ENCODE peak calls at places on chromosomes 11 and 22, in ten cellular contexts. One of them, this sample, is unnamed.

GRCh38 chr11:2557381-2557780 is 112.6 kb downstream of the KCNQ1 start:
- DNase-seq in AG10803: no peak
- DNase-seq in PC-3: no peak
- DNase-seq in astrocyte of the spinal cord: no peak
- DNase-seq in brain microvascular endothelial cell: no peak
- DNase-seq in CD8-positive, alpha-beta T cell: no peak
- DNase-seq in GM23338: no peak
- DNase-seq in AG09309: no peak
- DNase-seq in pancreas: no peak
- DNase-seq in dorsolateral prefrontal cortex: no peak
- DNase-seq in this sample: no peak

GRCh38 chr22:39361495-39361894 is 11.7 kb downstream of the SYNGR1 start:
- DNase-seq in astrocyte of the spinal cord: no peak
- DNase-seq in GM23338: no peak
- DNase-seq in AG09309: no peak
- DNase-seq in dorsolateral prefrontal cortex: no peak
- DNase-seq in pancreas: no peak
- DNase-seq in AG10803: no peak
- DNase-seq in CD8-positive, alpha-beta T cell: no peak
- DNase-seq in PC-3: no peak
- DNase-seq in brain microvascular endothelial cell: no peak
- DNase-seq in this sample: no peak

GRCh38 chr11:60717956-60718355 is 6.6 kb upstream of the MS4A18 start:
- DNase-seq in AG09309: no peak
- DNase-seq in dorsolateral prefrontal cortex: no peak
- DNase-seq in astrocyte of the spinal cord: no peak
- DNase-seq in brain microvascular endothelial cell: no peak
- DNase-seq in GM23338: no peak
- DNase-seq in pancreas: no peak
- DNase-seq in AG10803: no peak
- DNase-seq in CD8-positive, alpha-beta T cell: no peak
- DNase-seq in PC-3: no peak
- DNase-seq in this sample: no peak

GRCh38 chr11:78400116-78400515 is 17.5 kb downstream of the GAB2 start:
- DNase-seq in brain microvascular endothelial cell: no peak
- DNase-seq in GM23338: no peak
- DNase-seq in pancreas: no peak
- DNase-seq in AG10803: no peak
- DNase-seq in PC-3: no peak
- DNase-seq in dorsolateral prefrontal cortex: no peak
- DNase-seq in AG09309: no peak
- DNase-seq in CD8-positive, alpha-beta T cell: no peak
- DNase-seq in astrocyte of the spinal cord: no peak
- DNase-seq in this sample: no peak

GRCh38 chr11:25953015-25953414 is 378.9 kb upstream of the ANO3 start:
- DNase-seq in AG10803: no peak
- DNase-seq in AG09309: no peak
- DNase-seq in pancreas: no peak
- DNase-seq in GM23338: no peak
- DNase-seq in brain microvascular endothelial cell: no peak
- DNase-seq in PC-3: no peak
- DNase-seq in CD8-positive, alpha-beta T cell: no peak
- DNase-seq in astrocyte of the spinal cord: no peak
- DNase-seq in dorsolateral prefrontal cortex: no peak
- DNase-seq in this sample: no peak

GRCh38 chr11:87038235-87038960 is 664 bp downstream of the TMEM135 start:
- DNase-seq in AG10803: no peak
- DNase-seq in AG09309: no peak
- DNase-seq in PC-3: peak; percentile 27
- DNase-seq in brain microvascular endothelial cell: no peak
- DNase-seq in pancreas: no peak
- DNase-seq in GM23338: no peak
- DNase-seq in CD8-positive, alpha-beta T cell: no peak
- DNase-seq in dorsolateral prefrontal cortex: no peak
- DNase-seq in astrocyte of the spinal cord: peak; percentile 9
- DNase-seq in this sample: peak; percentile 22

GRCh38 chr11:18671246-18671645 is 27.3 kb upstream of the TMEM86A start:
- DNase-seq in GM23338: no peak
- DNase-seq in dorsolateral prefrontal cortex: no peak
- DNase-seq in AG09309: no peak
- DNase-seq in pancreas: no peak
- DNase-seq in brain microvascular endothelial cell: no peak
- DNase-seq in PC-3: peak; percentile 19
- DNase-seq in astrocyte of the spinal cord: no peak
- DNase-seq in AG10803: no peak
- DNase-seq in CD8-positive, alpha-beta T cell: no peak
- DNase-seq in this sample: no peak

GRCh38 chr11:46363031-46363407 is 15.8 kb downstream of the DGKZ start:
- DNase-seq in CD8-positive, alpha-beta T cell: no peak
- DNase-seq in AG10803: peak; percentile 58
- DNase-seq in GM23338: no peak
- DNase-seq in dorsolateral prefrontal cortex: no peak
- DNase-seq in AG09309: no peak
- DNase-seq in brain microvascular endothelial cell: peak; percentile 83
- DNase-seq in PC-3: peak; percentile 81
- DNase-seq in astrocyte of the spinal cord: peak; percentile 74
- DNase-seq in pancreas: no peak
- DNase-seq in this sample: peak; percentile 63

DNA sequence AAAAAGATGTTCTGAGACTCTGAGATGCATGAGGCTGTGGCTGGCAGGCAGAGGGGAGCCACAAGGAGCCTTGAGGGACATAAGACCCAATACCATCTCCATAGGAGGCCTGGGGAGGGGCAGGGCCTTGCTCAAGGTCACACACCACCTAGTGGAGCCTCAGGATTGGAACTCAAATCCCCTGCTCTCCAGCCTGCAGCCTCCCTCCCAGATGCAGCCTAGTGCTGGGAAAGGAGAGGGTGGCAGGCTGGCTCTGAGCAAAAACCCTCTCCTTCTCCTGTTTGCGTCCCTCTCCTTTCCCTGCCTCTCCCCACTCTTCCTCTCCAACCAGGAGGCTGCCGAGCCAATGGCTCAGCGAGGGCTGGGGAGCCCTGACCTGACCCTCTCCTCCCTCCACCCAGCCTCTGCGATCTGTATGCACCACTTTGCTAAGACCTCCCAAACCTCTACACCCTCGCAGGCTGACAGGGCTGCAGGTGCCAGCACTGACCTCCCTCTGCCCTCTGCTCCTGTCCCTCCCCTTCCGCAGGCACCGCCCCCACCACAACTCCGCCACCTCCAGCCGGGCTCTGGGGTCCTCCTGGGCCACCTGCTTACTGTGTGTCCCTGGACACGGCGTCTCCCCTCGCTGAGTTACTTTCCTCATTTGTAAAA is 14.7 kb downstream of the IGLL1 start:
- DNase-seq in PC-3: no peak
- DNase-seq in AG10803: no peak
- DNase-seq in astrocyte of the spinal cord: no peak
- DNase-seq in dorsolateral prefrontal cortex: no peak
- DNase-seq in GM23338: peak; percentile 71
- DNase-seq in brain microvascular endothelial cell: no peak
- DNase-seq in pancreas: no peak
- DNase-seq in AG09309: no peak
- DNase-seq in CD8-positive, alpha-beta T cell: no peak
- DNase-seq in this sample: no peak
- H3K4me3 ChIP-seq in PC-3: no peak overlapping the region
- H3K4me3 ChIP-seq in AG10803: no peak overlapping the region
- H3K4me3 ChIP-seq in astrocyte of the spinal cord: no peak overlapping the region
- H3K4me3 ChIP-seq in dorsolateral prefrontal cortex: peak overlapping the region; percentile 32
- H3K4me3 ChIP-seq in GM23338: peak overlapping the region; percentile 77
- H3K4me3 ChIP-seq in brain microvascular endothelial cell: no peak overlapping the region
- H3K4me3 ChIP-seq in pancreas: peak overlapping the region; percentile 19
- H3K4me3 ChIP-seq in AG09309: no peak overlapping the region
- H3K4me3 ChIP-seq in CD8-positive, alpha-beta T cell: peak overlapping the region; percentile 49
- H3K4me3 ChIP-seq in this sample: no peak overlapping the region

GRCh38 chr22:37033605-37034430 is 14.3 kb downstream of the MPST start:
- DNase-seq in AG09309: no peak
- DNase-seq in pancreas: no peak
- DNase-seq in AG10803: no peak
- DNase-seq in brain microvascular endothelial cell: no peak
- DNase-seq in astrocyte of the spinal cord: no peak
- DNase-seq in PC-3: no peak
- DNase-seq in GM23338: no peak
- DNase-seq in CD8-positive, alpha-beta T cell: no peak
- DNase-seq in dorsolateral prefrontal cortex: no peak
- DNase-seq in this sample: no peak

GRCh38 chr22:37032134-37032534 is 12.6 kb downstream of the MPST start:
- DNase-seq in brain microvascular endothelial cell: no peak
- DNase-seq in AG10803: no peak
- DNase-seq in GM23338: no peak
- DNase-seq in dorsolateral prefrontal cortex: no peak
- DNase-seq in pancreas: peak; percentile 8
- DNase-seq in AG09309: no peak
- DNase-seq in astrocyte of the spinal cord: no peak
- DNase-seq in CD8-positive, alpha-beta T cell: no peak
- DNase-seq in PC-3: no peak
- DNase-seq in this sample: no peak

GRCh38 chr22:37028692-37029674 is 9.4 kb downstream of the MPST start:
- DNase-seq in AG09309: no peak
- DNase-seq in CD8-positive, alpha-beta T cell: no peak
- DNase-seq in pancreas: no peak
- DNase-seq in PC-3: no peak
- DNase-seq in AG10803: no peak
- DNase-seq in brain microvascular endothelial cell: no peak
- DNase-seq in GM23338: no peak
- DNase-seq in dorsolateral prefrontal cortex: no peak
- DNase-seq in astrocyte of the spinal cord: no peak
- DNase-seq in this sample: no peak

GRCh38 chr22:37032535-37033460 is 13.3 kb downstream of the MPST start:
- DNase-seq in PC-3: peak; percentile 73
- DNase-seq in CD8-positive, alpha-beta T cell: no peak
- DNase-seq in AG10803: peak; percentile 86
- DNase-seq in brain microvascular endothelial cell: no peak
- DNase-seq in astrocyte of the spinal cord: peak; percentile 36
- DNase-seq in GM23338: peak; percentile 54
- DNase-seq in pancreas: peak; percentile 84
- DNase-seq in AG09309: peak; percentile 57
- DNase-seq in dorsolateral prefrontal cortex: no peak
- DNase-seq in this sample: peak; percentile 50

DNA sequence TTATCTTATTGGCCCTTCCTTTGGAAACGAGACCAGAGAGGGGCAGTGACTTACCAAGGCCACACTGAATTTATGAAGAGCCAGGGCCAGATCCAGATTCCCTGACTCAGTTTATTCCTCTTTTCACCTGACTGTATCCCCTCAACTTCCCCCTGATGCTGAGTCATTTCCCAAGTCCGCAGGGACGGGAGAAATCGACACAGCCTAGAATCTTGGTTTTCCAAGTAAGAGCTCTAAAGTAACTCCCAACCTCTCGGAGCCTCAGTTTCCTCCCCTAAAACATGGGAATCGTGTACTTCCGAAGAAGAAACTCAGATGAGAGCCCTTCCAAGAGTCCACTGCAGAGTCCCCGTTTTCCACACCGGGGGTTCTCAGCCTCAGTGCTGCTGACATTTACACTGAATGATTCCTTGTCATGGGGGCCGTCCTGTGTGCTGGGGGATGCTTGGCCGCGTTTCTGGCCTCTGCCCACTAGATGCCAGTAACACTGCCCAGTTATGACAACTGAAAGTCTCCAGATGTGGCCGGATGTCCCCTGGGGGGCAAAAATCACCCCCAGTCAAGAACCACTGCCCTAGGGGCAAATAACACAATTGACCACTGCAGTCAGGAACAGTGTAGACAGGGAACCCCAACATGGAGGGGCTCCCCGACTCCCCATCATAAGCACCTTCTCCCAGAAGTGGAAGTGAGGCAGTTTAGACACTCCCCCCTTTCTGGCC is 11.2 kb downstream of the MPST start:
- DNase-seq in GM23338: no peak
- DNase-seq in brain microvascular endothelial cell: no peak
- DNase-seq in CD8-positive, alpha-beta T cell: no peak
- DNase-seq in pancreas: no peak
- DNase-seq in AG10803: no peak
- DNase-seq in AG09309: no peak
- DNase-seq in PC-3: no peak
- DNase-seq in dorsolateral prefrontal cortex: no peak
- DNase-seq in astrocyte of the spinal cord: no peak
- DNase-seq in this sample: no peak
- TF ChIP-seq CTCF in GM23338: peak; percentile 45
- TF ChIP-seq CTCF in brain microvascular endothelial cell: no peak
- TF ChIP-seq CTCF in CD8-positive, alpha-beta T cell: no peak
- TF ChIP-seq CTCF in pancreas: no peak
- TF ChIP-seq CTCF in AG10803: no peak
- TF ChIP-seq CTCF in AG09309: no peak
- TF ChIP-seq CTCF in PC-3: peak; percentile 28
- TF ChIP-seq CTCF in dorsolateral prefrontal cortex: no peak
- TF ChIP-seq CTCF in astrocyte of the spinal cord: no peak
- TF ChIP-seq CTCF in this sample: no peak

GRCh38 chr22:27420186-27420816 is 381.3 kb downstream of the MN1 start:
- DNase-seq in CD8-positive, alpha-beta T cell: no peak
- DNase-seq in dorsolateral prefrontal cortex: no peak
- DNase-seq in AG09309: no peak
- DNase-seq in GM23338: no peak
- DNase-seq in pancreas: no peak
- DNase-seq in brain microvascular endothelial cell: no peak
- DNase-seq in PC-3: no peak
- DNase-seq in AG10803: peak; percentile 43
- DNase-seq in astrocyte of the spinal cord: peak; percentile 63
- DNase-seq in this sample: peak; percentile 40

GRCh38 chr22:27422442-27422841 is 379.1 kb downstream of the MN1 start:
- DNase-seq in GM23338: no peak
- DNase-seq in astrocyte of the spinal cord: no peak
- DNase-seq in pancreas: no peak
- DNase-seq in AG09309: no peak
- DNase-seq in dorsolateral prefrontal cortex: no peak
- DNase-seq in AG10803: no peak
- DNase-seq in CD8-positive, alpha-beta T cell: no peak
- DNase-seq in PC-3: peak; percentile 46
- DNase-seq in brain microvascular endothelial cell: no peak
- DNase-seq in this sample: no peak

GRCh38 chr22:27419473-27419872 is 382.1 kb downstream of the MN1 start:
- DNase-seq in dorsolateral prefrontal cortex: no peak
- DNase-seq in PC-3: no peak
- DNase-seq in AG10803: peak; percentile 25
- DNase-seq in GM23338: no peak
- DNase-seq in astrocyte of the spinal cord: no peak
- DNase-seq in pancreas: no peak
- DNase-seq in brain microvascular endothelial cell: peak; percentile 20
- DNase-seq in AG09309: no peak
- DNase-seq in CD8-positive, alpha-beta T cell: no peak
- DNase-seq in this sample: peak; percentile 39

GRCh38 chr22:27418261-27418660 is 383.3 kb downstream of the MN1 start:
- DNase-seq in dorsolateral prefrontal cortex: no peak
- DNase-seq in AG10803: no peak
- DNase-seq in CD8-positive, alpha-beta T cell: no peak
- DNase-seq in AG09309: no peak
- DNase-seq in brain microvascular endothelial cell: no peak
- DNase-seq in PC-3: no peak
- DNase-seq in astrocyte of the spinal cord: no peak
- DNase-seq in GM23338: no peak
- DNase-seq in pancreas: no peak
- DNase-seq in this sample: no peak

GRCh38 chr22:27420817-27421361 is 380.7 kb downstream of the MN1 start:
- DNase-seq in astrocyte of the spinal cord: peak; percentile 98
- DNase-seq in PC-3: peak; percentile 73
- DNase-seq in dorsolateral prefrontal cortex: no peak
- DNase-seq in CD8-positive, alpha-beta T cell: no peak
- DNase-seq in GM23338: no peak
- DNase-seq in AG10803: peak; percentile 97
- DNase-seq in AG09309: peak; percentile 67
- DNase-seq in pancreas: peak; percentile 90
- DNase-seq in brain microvascular endothelial cell: peak; percentile 93
- DNase-seq in this sample: peak; percentile 88
- H3K4me3 ChIP-seq in astrocyte of the spinal cord: no peak overlapping the region
- H3K4me3 ChIP-seq in PC-3: no peak overlapping the region
- H3K4me3 ChIP-seq in dorsolateral prefrontal cortex: no peak overlapping the region
- H3K4me3 ChIP-seq in CD8-positive, alpha-beta T cell: no peak overlapping the region
- H3K4me3 ChIP-seq in GM23338: no peak overlapping the region
- H3K4me3 ChIP-seq in AG10803: peak overlapping the region; percentile 25
- H3K4me3 ChIP-seq in AG09309: no peak overlapping the region
- H3K4me3 ChIP-seq in pancreas: no peak overlapping the region
- H3K4me3 ChIP-seq in brain microvascular endothelial cell: peak overlapping the region; percentile 15
- H3K4me3 ChIP-seq in this sample: peak overlapping the region; percentile 14

DNA sequence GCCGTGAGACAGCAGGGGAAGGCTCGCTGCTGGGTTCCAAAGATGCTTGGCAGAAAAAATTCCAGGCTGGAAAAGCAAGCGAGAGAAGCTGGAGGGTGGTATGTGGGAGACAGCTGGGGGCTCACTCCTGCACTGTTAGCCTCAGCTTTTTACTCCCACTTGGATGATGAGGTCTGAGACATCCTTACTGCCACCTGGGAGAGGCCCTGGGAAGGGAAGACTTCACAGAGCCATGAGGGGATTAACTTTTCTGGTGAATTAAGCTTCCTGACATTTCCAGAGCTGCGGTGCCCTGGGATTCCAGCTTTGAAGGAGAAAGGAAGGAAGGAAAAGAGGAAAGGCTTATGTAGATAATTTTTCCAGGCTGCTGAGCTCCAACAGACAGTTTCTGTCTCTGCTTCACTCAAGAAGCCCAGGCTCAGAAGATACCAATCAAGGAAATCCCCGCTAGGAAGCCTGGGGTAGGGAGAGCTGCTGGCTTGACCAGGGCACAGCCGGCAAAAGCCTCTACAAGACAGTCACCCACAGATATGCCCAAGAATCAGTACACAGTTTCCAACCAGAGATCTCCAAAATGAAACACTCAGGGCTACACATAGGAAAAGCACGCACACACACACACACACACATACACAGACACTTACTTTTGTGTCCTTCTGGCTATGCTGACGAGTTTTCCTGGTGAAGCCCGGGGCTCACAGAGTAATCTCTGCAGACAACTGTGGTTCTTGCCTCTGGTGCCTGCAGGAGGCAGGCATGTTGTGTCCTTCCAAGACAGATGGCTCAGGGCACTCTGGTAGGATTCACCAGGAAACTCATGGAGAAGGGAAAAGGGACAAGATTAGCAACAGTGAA is 907 bp downstream of the MCHR1 start:
- DNase-seq in CD8-positive, alpha-beta T cell: no peak
- DNase-seq in astrocyte of the spinal cord: no peak
- DNase-seq in AG10803: peak; percentile 58
- DNase-seq in GM23338: peak; percentile 31
- DNase-seq in PC-3: no peak
- DNase-seq in dorsolateral prefrontal cortex: no peak
- DNase-seq in brain microvascular endothelial cell: peak; percentile 9
- DNase-seq in AG09309: no peak
- DNase-seq in pancreas: no peak
- DNase-seq in this sample: peak; percentile 54
- TF ChIP-seq CTCF in CD8-positive, alpha-beta T cell: no peak
- TF ChIP-seq CTCF in astrocyte of the spinal cord: peak; percentile 16
- TF ChIP-seq CTCF in AG10803: peak; percentile 37
- TF ChIP-seq CTCF in GM23338: no peak
- TF ChIP-seq CTCF in PC-3: no peak
- TF ChIP-seq CTCF in dorsolateral prefrontal cortex: no peak
- TF ChIP-seq CTCF in brain microvascular endothelial cell: peak; percentile 38
- TF ChIP-seq CTCF in AG09309: no peak
- TF ChIP-seq CTCF in pancreas: no peak
- TF ChIP-seq CTCF in this sample: no peak

This sample was measured in foreskin fibroblast.